ENCODE peak calls at places on chromosomes 5 and 9, in eight cellular contexts. O is Panc1, A is prostate gland, Q is sigmoid colon, U is H1, G is suprapubic skin, B is SK-N-SH, C is stomach. E is an unnamed sample.

GRCh38 chr5:177471610-177472356 is 1.7 kb downstream of the DBN1 start:
- DNase-seq in C (no peak), B (peak; percentile 73), U (no peak), O (no peak), A (no peak), G (no peak), Q (peak; percentile 90), E (no peak)

GRCh38 chr9:18745710-18746109 is 271.8 kb downstream of the ADAMTSL1 start:
- DNase-seq in Q (no peak), A (no peak), C (no peak), O (no peak), U (no peak), B (no peak), G (no peak), E (no peak)

GRCh38 chr9:107600060-107600573 is 110.5 kb upstream of the KLF4 start:
- DNase-seq in A (peak; percentile 50), O (no peak), G (no peak), B (no peak), C (no peak), U (no peak), Q (peak; percentile 71), E (no peak)

GRCh38 chr5:175821790-175822211 is 49.6 kb upstream of the CPLX2 start:
- DNase-seq in O (no peak), B (no peak), G (no peak), A (no peak), U (no peak), C (no peak), Q (no peak), E (no peak)

GRCh38 chr9:118652935-118653334 is 716.3 kb downstream of the BRINP1 start:
- DNase-seq in U (no peak), C (no peak), B (no peak), G (no peak), Q (no peak), O (no peak), A (no peak), E (no peak)

GRCh38 chr9:36818242-36818938 is 215.7 kb downstream of the PAX5 start:
- DNase-seq in U (no peak), O (no peak), G (no peak), A (no peak), Q (peak; percentile 61), C (no peak), B (no peak), E (no peak)

GRCh38 chr5:40385544-40385943 is 294.2 kb upstream of the PTGER4 start:
- DNase-seq in U (no peak), G (no peak), O (peak; percentile 99), C (no peak), B (no peak), Q (no peak), A (no peak), E (no peak)

GRCh38 chr5:159805021-159805420 is 111.3 kb upstream of the ADRA1B start:
- DNase-seq in B (no peak), G (peak; percentile 71), O (no peak), C (no peak), U (no peak), Q (peak; percentile 75), A (no peak), E (peak; percentile 17)

GRCh38 chr9:35852876-35853865 is 17.0 kb downstream of the OR13J1 start:
- DNase-seq in A (no peak), O (no peak), B (no peak), C (no peak), G (no peak), Q (peak; percentile 42), U (peak; percentile 39), E (no peak)

GRCh38 chr9:76704601-76705204 is 59.5 kb upstream of the PCA3 start:
- DNase-seq in G (no peak), Q (no peak), C (no peak), B (peak; percentile 39), U (no peak), A (peak; percentile 23), O (peak; percentile 47), E (no peak)

GRCh38 chr9:25427898-25428297 is 250.3 kb downstream of the TUSC1 start:
- DNase-seq in B (no peak), U (no peak), C (no peak), O (no peak), Q (no peak), G (no peak), A (no peak), E (no peak)

GRCh38 chr5:157540707-157541451 is 34.7 kb downstream of the ADAM19 start:
- DNase-seq in G (no peak), B (peak; percentile 37), O (no peak), Q (peak; percentile 82), C (peak; percentile 39), A (no peak), U (no peak), E (peak; percentile 72)

GRCh38 chr5:160539431-160539830 is 117.8 kb downstream of the PTTG1 start:
- DNase-seq in O (no peak), U (no peak), G (no peak), Q (no peak), C (no peak), A (no peak), B (no peak), E (no peak)

GRCh38 chr9:70406446-70406862 is 8.0 kb downstream of the KLF9 start:
- DNase-seq in B (no peak), U (no peak), O (no peak), A (no peak), C (no peak), Q (peak; percentile 67), G (no peak), E (peak; percentile 33)

DNA sequence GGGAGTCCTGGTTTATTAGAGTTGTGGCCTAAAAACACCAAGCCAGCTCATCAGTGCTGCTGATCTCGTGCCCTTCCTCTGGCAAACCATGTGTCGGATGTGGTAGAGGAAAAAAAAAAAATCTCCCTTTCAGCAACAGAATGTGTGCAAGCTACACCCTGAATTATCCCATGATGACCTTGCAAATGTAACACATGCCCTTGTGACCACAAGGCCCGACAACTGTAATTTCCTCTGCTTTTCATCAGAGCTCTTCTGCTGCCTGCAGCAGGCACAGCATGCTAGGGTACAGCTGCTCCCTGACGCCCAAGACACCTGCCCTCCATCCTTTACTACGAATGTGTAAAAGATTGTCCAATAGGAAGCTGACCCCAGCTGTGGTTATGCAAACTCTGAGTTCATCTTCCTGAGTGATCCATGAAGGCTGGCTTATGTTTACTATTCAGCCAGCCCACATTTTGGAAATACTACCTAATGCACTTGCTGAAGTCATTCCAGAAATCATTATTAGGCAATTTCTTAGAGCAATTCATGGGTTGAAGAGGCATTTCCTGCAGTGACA is 14.6 kb upstream of the BNC2 start:
- DNase-seq in G (no peak), O (no peak), U (no peak), Q (peak; percentile 79), C (no peak), A (no peak), B (peak; percentile 25), E (peak; percentile 23)
- TF ChIP-seq POLR2AphosphoS5 in G (no peak), O (no peak), U (no peak), Q (peak; percentile 8), C (peak; percentile 52), A (no peak), B (no peak), E (peak; percentile 37)

DNA sequence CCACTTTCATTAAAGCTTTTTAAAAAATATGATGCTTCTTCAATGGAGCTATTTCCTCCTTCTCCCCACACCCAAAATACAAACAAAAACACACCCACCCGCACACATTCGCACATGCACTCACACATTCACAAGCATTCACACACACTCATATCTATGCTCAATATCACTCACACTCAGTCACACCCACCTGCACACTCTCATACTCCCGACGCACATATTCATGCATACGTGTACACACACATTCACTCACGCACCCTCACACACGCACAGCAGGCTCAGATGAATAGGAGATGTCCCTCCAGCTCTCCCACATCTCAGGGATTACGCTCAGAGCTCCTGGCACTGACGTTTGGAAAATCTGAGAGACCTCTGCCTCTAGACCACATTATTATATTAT is 25.7 kb upstream of the TENT4A start:
- DNase-seq in A (no peak), U (no peak), Q (no peak), G (no peak), B (no peak), O (no peak), C (no peak), E (no peak)
- H3K4me3 ChIP-seq in A (no peak overlapping the region), U (no peak overlapping the region), Q (no peak overlapping the region), G (no peak overlapping the region), B (no peak overlapping the region), O (no peak overlapping the region), C (peak overlapping the region; percentile 36), E (no peak overlapping the region)

GRCh38 chr5:133993563-133993962 is 11.2 kb downstream of the VDAC1 start:
- DNase-seq in A (no peak), C (no peak), B (no peak), U (no peak), O (no peak), Q (no peak), G (no peak), E (no peak)

GRCh38 chr5:133991171-133991910 is 13.4 kb downstream of the VDAC1 start:
- DNase-seq in A (no peak), U (no peak), G (no peak), B (no peak), O (no peak), Q (no peak), C (no peak), E (no peak)

GRCh38 chr5:133994297-133994989 is 10.3 kb downstream of the VDAC1 start:
- DNase-seq in G (no peak), Q (no peak), B (no peak), U (no peak), A (no peak), O (no peak), C (no peak), E (no peak)

GRCh38 chr5:133992429-133993151 is 12.2 kb downstream of the VDAC1 start:
- DNase-seq in B (no peak), U (no peak), A (no peak), C (peak; percentile 36), Q (no peak), G (no peak), O (no peak), E (no peak)

DNA sequence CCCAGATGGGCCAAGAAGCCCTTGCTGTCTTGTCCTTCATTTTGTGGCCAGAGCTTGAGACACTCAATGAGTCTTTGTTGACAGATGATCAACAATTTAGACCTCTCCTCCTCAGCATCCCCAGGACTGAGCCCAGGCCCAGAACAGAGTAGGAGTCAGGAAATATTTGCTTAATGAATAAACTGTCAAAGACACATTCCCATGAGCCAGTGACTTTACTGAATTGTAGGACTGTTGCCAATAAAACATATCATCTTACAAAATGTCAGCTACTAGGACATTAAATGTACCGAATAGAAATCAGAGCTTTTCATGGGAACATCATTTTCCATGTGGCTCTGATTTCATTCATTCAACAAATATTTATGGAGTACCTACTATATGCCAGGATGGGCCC is 11.6 kb downstream of the VDAC1 start:
- DNase-seq in U (no peak), C (no peak), G (no peak), O (no peak), B (no peak), A (peak; percentile 22), Q (no peak), E (no peak)
- H3K4me1 ChIP-seq in U (peaks cover 14% of the 10 kb centered on the region), C (peaks cover 50% of the 10 kb centered on the region), G (peaks cover 51% of the 10 kb centered on the region), O (peaks cover 56% of the 10 kb centered on the region), B (peaks cover 29% of the 10 kb centered on the region), A (peaks cover 7% of the 10 kb centered on the region), Q (no peaks in the 10 kb centered on the region), E (peaks cover 35% of the 10 kb centered on the region)

GRCh38 chr5:108193021-108193795 is 188.7 kb downstream of the FBXL17 start:
- DNase-seq in B (no peak), Q (no peak), A (no peak), G (no peak), O (no peak), U (no peak), C (no peak), E (no peak)

DNA sequence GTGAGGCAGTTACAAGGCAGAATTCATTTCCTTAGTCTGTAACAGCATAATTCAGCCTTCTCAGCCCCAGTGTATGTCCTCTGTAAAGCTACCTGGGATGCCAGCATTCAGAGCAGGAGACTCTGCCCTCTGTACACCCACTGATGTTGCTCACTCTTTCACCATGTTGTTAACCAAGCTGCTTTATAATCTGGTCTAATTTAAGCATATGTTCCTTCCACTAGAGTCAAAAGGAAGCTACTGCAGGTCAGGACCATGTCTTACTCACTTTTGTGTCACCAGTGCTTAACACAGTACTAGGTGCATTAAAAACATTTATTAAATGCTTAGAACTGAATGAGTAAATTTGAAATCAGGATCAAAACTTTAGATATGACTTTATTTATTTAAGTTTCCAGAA is 185.6 kb downstream of the FBXL17 start:
- DNase-seq in O (no peak), U (no peak), G (no peak), Q (no peak), C (no peak), A (no peak), B (no peak), E (no peak)
- TF ChIP-seq POLR2AphosphoS5 in O (no peak), U (no peak), G (no peak), Q (no peak), C (no peak), A (no peak), B (no peak), E (no peak)

E was measured in transverse colon.